ENCODE peak calls at places on chromosomes 2 and 18, in five cellular contexts. One of them, this sample, is unnamed. For H3K4me1 and H3K9me3, the result is how much of the 10 kb centered on the place peaks cover.

GRCh38 chr2:30110773-30111172 is 36.0 kb upstream of the YPEL5 start:
- DNase-seq in lower lobe of right lung: no peak
- DNase-seq in upper lobe of right lung: no peak
- DNase-seq in HCT116: no peak
- DNase-seq in left ventricle myocardium inferior: no peak
- DNase-seq in this sample: no peak

GRCh38 chr2:26299488-26300092 is 46.4 kb upstream of the SELENOI start:
- DNase-seq in HCT116: no peak
- DNase-seq in left ventricle myocardium inferior: no peak
- DNase-seq in upper lobe of right lung: no peak
- DNase-seq in lower lobe of right lung: no peak
- DNase-seq in this sample: no peak

GRCh38 chr2:172376505-172377125 is 50.8 kb upstream of the ITGA6 start:
- DNase-seq in HCT116: no peak
- DNase-seq in upper lobe of right lung: no peak
- DNase-seq in lower lobe of right lung: no peak
- DNase-seq in left ventricle myocardium inferior: no peak
- DNase-seq in this sample: no peak

GRCh38 chr2:40041983-40042382 is 262.9 kb upstream of the THUMPD2 start:
- DNase-seq in left ventricle myocardium inferior: no peak
- DNase-seq in lower lobe of right lung: no peak
- DNase-seq in HCT116: no peak
- DNase-seq in upper lobe of right lung: no peak
- DNase-seq in this sample: no peak

GRCh38 chr2:55235724-55236538 is 3.4 kb downstream of the RPS27A start:
- DNase-seq in upper lobe of right lung: no peak
- DNase-seq in lower lobe of right lung: no peak
- DNase-seq in HCT116: no peak
- DNase-seq in left ventricle myocardium inferior: no peak
- DNase-seq in this sample: no peak

GRCh38 chr2:84388133-84388532 is 70.9 kb downstream of the SUCLG1 start:
- DNase-seq in lower lobe of right lung: no peak
- DNase-seq in upper lobe of right lung: no peak
- DNase-seq in HCT116: no peak
- DNase-seq in left ventricle myocardium inferior: no peak
- DNase-seq in this sample: no peak

GRCh38 chr18:64692826-64693225 is 543.9 kb upstream of the LINC00305 start:
- DNase-seq in HCT116: no peak
- DNase-seq in upper lobe of right lung: no peak
- DNase-seq in left ventricle myocardium inferior: no peak
- DNase-seq in lower lobe of right lung: no peak
- DNase-seq in this sample: no peak

GRCh38 chr18:47382171-47382570 is 130.7 kb upstream of the SKOR2 start:
- DNase-seq in HCT116: no peak
- DNase-seq in left ventricle myocardium inferior: no peak
- DNase-seq in upper lobe of right lung: no peak
- DNase-seq in lower lobe of right lung: no peak
- DNase-seq in this sample: no peak

GRCh38 chr2:24676493-24676892 is 116.7 kb downstream of the PTRHD1 start:
- DNase-seq in lower lobe of right lung: no peak
- DNase-seq in upper lobe of right lung: no peak
- DNase-seq in HCT116: no peak
- DNase-seq in left ventricle myocardium inferior: no peak
- DNase-seq in this sample: no peak

GRCh38 chr2:12502759-12503158 is 214.0 kb upstream of the TRIB2 start:
- DNase-seq in HCT116: no peak
- DNase-seq in upper lobe of right lung: no peak
- DNase-seq in left ventricle myocardium inferior: no peak
- DNase-seq in lower lobe of right lung: no peak
- DNase-seq in this sample: no peak

GRCh38 chr2:113784823-113785744 is 28.6 kb upstream of the SLC35F5 start:
- DNase-seq in lower lobe of right lung: no peak
- DNase-seq in left ventricle myocardium inferior: no peak
- DNase-seq in HCT116: no peak
- DNase-seq in upper lobe of right lung: no peak
- DNase-seq in this sample: no peak

GRCh38 chr2:54497738-54498680 is 41.9 kb downstream of the SPTBN1 start:
- DNase-seq in left ventricle myocardium inferior: no peak
- DNase-seq in lower lobe of right lung: no peak
- DNase-seq in upper lobe of right lung: no peak
- DNase-seq in HCT116: no peak
- DNase-seq in this sample: no peak

GRCh38 chr2:212348501-212348900 is 190.1 kb downstream of the ERBB4 start:
- DNase-seq in upper lobe of right lung: no peak
- DNase-seq in HCT116: no peak
- DNase-seq in lower lobe of right lung: no peak
- DNase-seq in left ventricle myocardium inferior: no peak
- DNase-seq in this sample: no peak

GRCh38 chr18:43534511-43534910 is 257.2 kb upstream of the SYT4 start:
- DNase-seq in left ventricle myocardium inferior: no peak
- DNase-seq in HCT116: no peak
- DNase-seq in upper lobe of right lung: no peak
- DNase-seq in lower lobe of right lung: no peak
- DNase-seq in this sample: no peak

GRCh38 chr2:201639205-201639604 is 4.1 kb downstream of the TMEM237 start:
- DNase-seq in HCT116: no peak
- DNase-seq in left ventricle myocardium inferior: no peak
- DNase-seq in upper lobe of right lung: no peak
- DNase-seq in lower lobe of right lung: no peak
- DNase-seq in this sample: no peak

GRCh38 chr2:197108758-197109157 is 182.3 kb upstream of the PGAP1 start:
- DNase-seq in HCT116: no peak
- DNase-seq in left ventricle myocardium inferior: peak
- DNase-seq in lower lobe of right lung: no peak
- DNase-seq in upper lobe of right lung: no peak
- DNase-seq in this sample: peak

GRCh38 chr2:3005859-3006258 is 371.8 kb downstream of the EIPR1 start:
- DNase-seq in HCT116: no peak
- DNase-seq in upper lobe of right lung: no peak
- DNase-seq in lower lobe of right lung: no peak
- DNase-seq in left ventricle myocardium inferior: no peak
- DNase-seq in this sample: no peak

GRCh38 chr2:204625135-204625534 is 79.9 kb downstream of the PARD3B start:
- DNase-seq in left ventricle myocardium inferior: no peak
- DNase-seq in HCT116: no peak
- DNase-seq in lower lobe of right lung: no peak
- DNase-seq in upper lobe of right lung: no peak
- DNase-seq in this sample: no peak

GRCh38 chr2:168247341-168248305 is at the start of gene STK39:
- DNase-seq in HCT116: peak
- DNase-seq in left ventricle myocardium inferior: peak
- DNase-seq in lower lobe of right lung: peak
- DNase-seq in upper lobe of right lung: peak
- DNase-seq in this sample: peak

GRCh38 chr2:143529118-143529720 is 400.0 kb downstream of the ARHGAP15 start:
- DNase-seq in HCT116: no peak
- DNase-seq in lower lobe of right lung: no peak
- DNase-seq in upper lobe of right lung: no peak
- DNase-seq in left ventricle myocardium inferior: no peak
- DNase-seq in this sample: no peak

GRCh38 chr2:236170678-236171212 is 2.6 kb upstream of the GBX2 start:
- DNase-seq in upper lobe of right lung: peak
- DNase-seq in left ventricle myocardium inferior: no peak
- DNase-seq in lower lobe of right lung: no peak
- DNase-seq in HCT116: no peak
- DNase-seq in this sample: no peak

GRCh38 chr2:143823286-143823685 is 694.1 kb downstream of the ARHGAP15 start:
- DNase-seq in upper lobe of right lung: no peak
- DNase-seq in lower lobe of right lung: no peak
- DNase-seq in left ventricle myocardium inferior: no peak
- DNase-seq in HCT116: no peak
- DNase-seq in this sample: no peak

GRCh38 chr2:20615466-20616241 is 35.2 kb downstream of the HS1BP3 start:
- DNase-seq in left ventricle myocardium inferior: peak
- DNase-seq in lower lobe of right lung: peak
- DNase-seq in HCT116: no peak
- DNase-seq in upper lobe of right lung: peak
- DNase-seq in this sample: peak

GRCh38 chr2:20615046-20615465 is 35.8 kb downstream of the HS1BP3 start:
- DNase-seq in lower lobe of right lung: peak
- DNase-seq in left ventricle myocardium inferior: peak
- DNase-seq in HCT116: no peak
- DNase-seq in upper lobe of right lung: peak
- DNase-seq in this sample: peak

GRCh38 chr2:20617892-20618467 is 32.9 kb downstream of the HS1BP3 start:
- DNase-seq in upper lobe of right lung: peak
- DNase-seq in left ventricle myocardium inferior: peak
- DNase-seq in lower lobe of right lung: peak
- DNase-seq in HCT116: peak
- DNase-seq in this sample: peak

GRCh38 chr2:20617081-20617575 is 33.8 kb downstream of the HS1BP3 start:
- DNase-seq in left ventricle myocardium inferior: peak
- DNase-seq in lower lobe of right lung: peak
- DNase-seq in HCT116: no peak
- DNase-seq in upper lobe of right lung: peak
- DNase-seq in this sample: peak

DNA sequence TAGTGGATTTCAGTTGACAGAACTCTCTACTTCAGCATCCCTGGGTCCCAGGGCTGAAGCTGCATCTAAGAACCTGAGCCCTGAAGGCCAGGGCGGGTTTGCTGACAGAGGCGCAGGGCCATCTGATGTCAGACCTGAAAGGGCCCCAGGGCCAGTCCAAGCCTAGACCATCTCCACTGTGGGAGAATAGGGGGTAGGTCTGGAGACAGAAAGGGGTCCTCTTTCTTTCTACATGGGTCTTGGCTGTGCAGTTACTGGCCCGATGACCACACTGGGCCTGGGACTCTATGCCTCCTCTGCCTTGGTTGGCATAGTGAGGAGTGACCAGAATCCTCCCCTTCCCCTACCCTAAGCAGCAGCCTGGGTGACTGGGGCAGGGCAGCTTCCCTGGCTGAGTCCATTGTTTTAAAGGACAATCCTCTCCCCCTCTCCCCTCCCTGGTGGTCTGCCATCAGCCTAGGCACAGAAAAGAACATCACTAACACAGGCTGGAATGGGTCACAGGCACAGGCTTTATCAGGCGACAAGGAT is 34.5 kb downstream of the HS1BP3 start:
- DNase-seq in upper lobe of right lung: peak
- DNase-seq in HCT116: no peak
- DNase-seq in lower lobe of right lung: peak
- DNase-seq in left ventricle myocardium inferior: peak
- DNase-seq in this sample: peak
- H3K4me1 ChIP-seq in upper lobe of right lung: half or more
- H3K4me1 ChIP-seq in HCT116: under half
- H3K4me1 ChIP-seq in lower lobe of right lung: half or more
- H3K4me1 ChIP-seq in left ventricle myocardium inferior: half or more
- H3K4me1 ChIP-seq in this sample: under half

DNA sequence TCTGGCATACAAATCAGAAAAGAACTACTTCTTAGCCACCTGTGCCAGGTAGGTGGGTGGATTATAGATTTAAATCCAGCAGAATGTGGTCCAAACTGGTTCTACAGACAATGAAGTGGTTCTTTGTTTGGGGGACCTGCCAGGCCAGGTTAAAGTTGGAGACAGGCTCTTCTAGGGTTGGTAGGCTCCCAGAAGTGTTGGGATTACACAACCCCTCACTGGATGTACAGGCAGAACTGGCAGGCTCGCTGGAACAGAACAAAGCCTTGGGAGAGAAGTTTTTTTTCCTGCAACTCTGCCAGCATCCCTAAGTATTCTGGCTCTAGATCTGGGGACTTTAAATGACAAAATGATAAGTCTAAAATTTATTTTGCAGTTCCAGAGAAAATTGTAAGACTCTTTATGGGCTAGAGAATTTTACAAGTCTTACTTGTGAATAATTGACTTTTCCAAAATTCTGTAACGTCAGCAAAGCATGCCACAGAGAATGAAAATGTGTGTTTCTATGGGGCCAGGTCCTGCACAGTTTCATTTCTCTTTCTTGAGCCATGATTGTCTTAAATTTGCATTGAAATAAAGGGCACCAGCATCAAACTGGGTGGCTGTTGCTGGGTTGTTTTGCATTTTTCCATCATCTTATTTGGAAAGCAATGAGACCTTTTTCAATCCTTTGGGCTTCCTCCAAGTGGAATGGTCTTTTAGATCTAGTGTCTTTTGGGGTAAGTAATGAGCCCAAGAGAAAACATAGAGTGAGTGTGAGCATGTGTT is 32.2 kb upstream of the ATL2 start:
- DNase-seq in lower lobe of right lung: peak
- DNase-seq in left ventricle myocardium inferior: peak
- DNase-seq in HCT116: no peak
- DNase-seq in upper lobe of right lung: peak
- DNase-seq in this sample: no peak
- H3K27ac ChIP-seq in lower lobe of right lung: peak
- H3K27ac ChIP-seq in left ventricle myocardium inferior: peak
- H3K27ac ChIP-seq in HCT116: no peak
- H3K27ac ChIP-seq in upper lobe of right lung: peak
- H3K27ac ChIP-seq in this sample: no peak

GRCh38 chr18:70558371-70558770 is 269.5 kb downstream of the SOCS6 start:
- DNase-seq in left ventricle myocardium inferior: no peak
- DNase-seq in HCT116: no peak
- DNase-seq in lower lobe of right lung: no peak
- DNase-seq in upper lobe of right lung: no peak
- DNase-seq in this sample: no peak

GRCh38 chr18:70553961-70554325 is 265.1 kb downstream of the SOCS6 start:
- DNase-seq in left ventricle myocardium inferior: no peak
- DNase-seq in lower lobe of right lung: no peak
- DNase-seq in upper lobe of right lung: no peak
- DNase-seq in HCT116: no peak
- DNase-seq in this sample: no peak

GRCh38 chr18:70555046-70555445 is 266.2 kb downstream of the SOCS6 start:
- DNase-seq in left ventricle myocardium inferior: no peak
- DNase-seq in upper lobe of right lung: no peak
- DNase-seq in HCT116: no peak
- DNase-seq in lower lobe of right lung: no peak
- DNase-seq in this sample: no peak

DNA sequence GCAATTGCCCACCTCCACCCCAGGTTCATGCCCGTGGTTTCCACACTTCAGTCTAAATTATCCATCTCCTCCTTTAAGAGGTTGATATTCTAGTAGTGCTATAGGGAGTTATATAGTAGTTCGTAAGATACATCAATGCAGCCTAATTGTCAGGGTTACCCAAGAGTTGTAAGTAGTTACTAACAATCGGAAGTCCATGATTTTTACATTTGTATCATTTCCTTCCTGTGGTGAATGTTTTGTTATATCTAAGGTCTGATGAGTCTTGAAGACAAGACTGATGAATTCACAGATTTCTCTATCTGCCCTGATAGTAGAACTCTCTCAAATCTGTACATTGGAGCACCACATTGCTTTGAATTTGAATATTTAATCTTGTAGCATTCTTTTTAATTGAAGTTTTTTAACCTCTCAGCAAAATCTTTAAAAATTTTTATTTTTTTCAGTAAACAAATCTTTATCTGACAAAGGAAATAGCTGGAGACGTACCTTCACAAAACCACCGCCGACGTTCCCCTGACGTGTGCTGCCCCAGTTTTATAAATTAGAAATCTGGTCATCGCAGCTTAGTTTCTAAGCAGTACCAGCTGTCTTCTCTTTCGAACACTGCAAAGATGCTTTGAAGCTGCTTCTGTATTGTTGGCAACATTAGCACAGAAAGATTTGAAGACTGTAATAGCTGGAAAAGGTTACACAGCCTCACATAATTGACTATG is 264.6 kb downstream of the SOCS6 start:
- DNase-seq in lower lobe of right lung: no peak
- DNase-seq in upper lobe of right lung: no peak
- DNase-seq in HCT116: no peak
- DNase-seq in left ventricle myocardium inferior: no peak
- DNase-seq in this sample: no peak
- H3K9me3 ChIP-seq in lower lobe of right lung: under half
- H3K9me3 ChIP-seq in upper lobe of right lung: under half
- H3K9me3 ChIP-seq in HCT116: under half
- H3K9me3 ChIP-seq in left ventricle myocardium inferior: under half
- H3K9me3 ChIP-seq in this sample: under half

GRCh38 chr2:47067788-47068407 is 87.2 kb downstream of the STPG4 start:
- DNase-seq in HCT116: no peak
- DNase-seq in left ventricle myocardium inferior: no peak
- DNase-seq in upper lobe of right lung: no peak
- DNase-seq in lower lobe of right lung: no peak
- DNase-seq in this sample: no peak
- H3K4me1 ChIP-seq in HCT116: half or more
- H3K4me1 ChIP-seq in left ventricle myocardium inferior: half or more
- H3K4me1 ChIP-seq in upper lobe of right lung: half or more
- H3K4me1 ChIP-seq in lower lobe of right lung: half or more
- H3K4me1 ChIP-seq in this sample: under half